ENCODE peak calls at places on chromosomes 5 and 9, in ten cellular contexts. D is cerebellar cortex; U is iPS-NIHi11; S is stimulated activated CD8-positive, alpha-beta memory T cell treated with anti-CD3 and anti-CD28 coated beads, Interleukin-15, amount 100 ng/mL, for 48 hours; R is central memory CD4-positive, alpha-beta T cell; B is kidney tubule cell; F is EL; J is DMS79; T is effector memory CD4-positive, alpha-beta T cell; W is activated naive CD4-positive, alpha-beta T cell treated with Interleukin-2 at 50 U/mL for 16 hours. K is an unnamed sample.

GRCh38 chr9:110604101-110604710 is 24.7 kb upstream of the SVEP1 start:
- DNase-seq in B (no peak), S (no peak), D (no peak), T (no peak), W (no peak), J (no peak), U (no peak), F (no peak), R (no peak), K (no peak)

GRCh38 chr5:143106175-143106574 is 297.3 kb downstream of the NR3C1 start:
- DNase-seq in J (no peak), B (peak; percentile 75), F (peak; percentile 57), S (no peak), R (no peak), D (no peak), W (no peak), T (no peak), U (peak; percentile 26), K (peak; percentile 32)

GRCh38 chr9:88713022-88713421 is 178.0 kb downstream of the NXNL2 start:
- DNase-seq in U (no peak), T (no peak), B (no peak), R (no peak), W (no peak), J (no peak), S (no peak), D (no peak), F (no peak), K (no peak)

GRCh38 chr9:92276223-92277007 is 17.1 kb downstream of the IARS1 start:
- DNase-seq in J (no peak), T (no peak), B (peak; percentile 16), U (no peak), R (peak; percentile 5), W (no peak), S (no peak), D (no peak), F (peak; percentile 56), K (no peak)

GRCh38 chr9:35407846-35408245 is 82.1 kb upstream of the RUSC2 start:
- DNase-seq in B (no peak), D (no peak), W (no peak), F (no peak), T (no peak), R (no peak), J (no peak), U (no peak), S (no peak), K (no peak)

GRCh38 chr9:81661339-81661738 is 28.0 kb downstream of the TLE1 start:
- DNase-seq in W (no peak), S (no peak), F (no peak), T (no peak), J (peak; percentile 82), D (no peak), R (no peak), B (no peak), U (no peak), K (no peak)

GRCh38 chr5:157025093-157025698 is 33.7 kb downstream of the HAVCR1 start:
- DNase-seq in S (peak; percentile 81), D (no peak), B (no peak), U (no peak), F (no peak), R (peak; percentile 56), J (no peak), T (peak; percentile 1), W (peak; percentile 57), K (no peak)

GRCh38 chr9:92232190-92232589 is 61.3 kb downstream of the IARS1 start:
- DNase-seq in W (no peak), J (no peak), R (no peak), D (no peak), T (no peak), S (no peak), F (no peak), U (no peak), B (no peak), K (no peak)

GRCh38 chr5:71905804-71906711 is 187.0 kb downstream of the CARTPT start:
- DNase-seq in W (no peak), R (no peak), S (no peak), U (no peak), T (no peak), J (no peak), B (no peak), D (peak; percentile 36), F (no peak), K (peak; percentile 48)

GRCh38 chr5:73726606-73727231 is 100.7 kb downstream of the ARHGEF28 start:
- DNase-seq in F (no peak), J (no peak), B (no peak), T (no peak), D (no peak), R (no peak), S (no peak), U (no peak), W (no peak), K (no peak)

GRCh38 chr9:98986866-98987653 is 43.4 kb downstream of the COL15A1 start:
- DNase-seq in D (no peak), F (no peak), J (no peak), U (no peak), R (no peak), T (no peak), B (no peak), S (no peak), W (no peak), K (no peak)